ENCODE peak calls at places on chromosomes 11 and 22, in nine cellular contexts. L is mesenchymal stem cell; V is brain microvascular endothelial cell; X is CD4-positive, CD25-positive, alpha-beta regulatory T cell; P is hepatocyte; Z is body of pancreas; Q is thoracic aorta; O is Karpas-422; A is epithelial cell of prostate. D is an unnamed sample.

GRCh38 chr11:133011604-133012003 is 520.7 kb downstream of the OPCML start:
- DNase-seq in Q (no peak), P (peak; percentile 21), O (no peak), V (no peak), L (no peak), Z (no peak), X (no peak), A (no peak), D (no peak)

GRCh38 chr22:49047461-49047860 is 780.2 kb downstream of the BRD1 start:
- DNase-seq in X (no peak), Z (no peak), P (no peak), O (no peak), V (peak; percentile 56), L (no peak), Q (no peak), A (no peak), D (no peak)

GRCh38 chr11:35321532-35322320 is 97.6 kb downstream of the SLC1A2 start:
- DNase-seq in O (no peak), V (no peak), X (no peak), Q (no peak), L (no peak), Z (peak; percentile 77), P (no peak), A (no peak), D (peak; percentile 51)

GRCh38 chr11:77184136-77184860 is 56.3 kb downstream of the MYO7A start:
- DNase-seq in A (no peak), X (no peak), V (no peak), P (no peak), L (no peak), Z (no peak), Q (no peak), O (no peak), D (no peak)

GRCh38 chr22:26927841-26928240 is 270.5 kb downstream of the MIAT start:
- DNase-seq in Q (no peak), Z (no peak), P (no peak), X (no peak), V (no peak), A (no peak), O (no peak), L (no peak), D (no peak)

GRCh38 chr22:41285441-41285819 is 557 bp downstream of the RANGAP1 start:
- DNase-seq in A (peak; percentile 80), Q (peak; percentile 33), Z (peak; percentile 74), O (peak; percentile 72), L (peak; percentile 97), V (peak; percentile 92), X (peak; percentile 78), P (peak; percentile 92), D (peak; percentile 59)

GRCh38 chr11:86069408-86070086 is 663 bp upstream of the PICALM start:
- DNase-seq in X (no peak), V (peak; percentile 94), Q (peak; percentile 45), P (peak; percentile 73), A (peak; percentile 81), O (peak; percentile 82), L (peak; percentile 95), Z (peak; percentile 65), D (peak; percentile 79)

GRCh38 chr11:28581286-28582242 is 473.4 kb downstream of the METTL15 start:
- DNase-seq in O (no peak), L (peak; percentile 43), X (no peak), V (peak; percentile 42), Q (no peak), A (no peak), P (no peak), Z (no peak), D (peak; percentile 78)

GRCh38 chr11:12657336-12657735 is 16.9 kb upstream of the TEAD1 start:
- DNase-seq in X (no peak), O (no peak), Q (no peak), A (no peak), P (no peak), Z (no peak), V (no peak), L (no peak), D (no peak)

GRCh38 chr11:27215471-27216267 is 147.3 kb downstream of the CCDC34 start:
- DNase-seq in V (no peak), O (no peak), A (no peak), Q (no peak), X (no peak), P (no peak), L (no peak), Z (peak; percentile 30), D (no peak)

GRCh38 chr11:119337581-119338317 is 2.9 kb downstream of the C1QTNF5 start:
- DNase-seq in V (no peak), X (no peak), O (no peak), Z (no peak), A (no peak), Q (no peak), L (peak; percentile 96), P (peak; percentile 85), D (peak; percentile 54)

GRCh38 chr11:71153005-71153395 is 99.4 kb downstream of the SHANK2 start:
- DNase-seq in Z (peak; percentile 34), L (peak; percentile 71), X (no peak), Q (no peak), O (no peak), P (peak; percentile 64), V (no peak), A (peak; percentile 22), D (no peak)

DNA sequence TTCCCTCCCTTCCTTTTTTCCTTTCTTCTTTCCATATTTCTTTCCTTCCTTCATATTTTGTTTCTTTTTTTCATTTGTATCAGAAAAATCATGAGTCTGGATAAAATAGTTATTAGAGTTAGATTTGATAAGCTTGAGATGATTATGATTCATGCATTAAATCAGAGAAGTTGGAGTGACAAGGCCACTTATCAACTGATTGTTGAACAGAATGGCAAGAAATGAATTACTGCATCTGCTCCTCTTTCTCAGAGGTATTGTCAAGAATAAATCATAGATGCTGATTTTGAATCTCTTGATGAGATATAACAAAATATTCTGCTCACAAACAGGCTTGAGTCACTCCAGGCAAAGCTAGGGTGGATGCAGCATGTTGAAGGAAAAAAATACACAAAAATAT is 54.6 kb upstream of the ANO5 start:
- DNase-seq in L (no peak), X (no peak), V (no peak), O (no peak), Z (no peak), Q (no peak), P (no peak), A (no peak), D (no peak)
- H3K27ac ChIP-seq in L (no peak overlapping the region), X (no peak overlapping the region), V (no peak overlapping the region), O (no peak overlapping the region), Z (no peak overlapping the region), Q (no peak overlapping the region), P (no peak overlapping the region), A (no peak overlapping the region), D (no peak overlapping the region)

GRCh38 chr22:40199852-40200251 is 22.1 kb downstream of the TNRC6B start:
- DNase-seq in P (no peak), Z (no peak), X (no peak), V (no peak), O (no peak), A (no peak), Q (no peak), L (no peak), D (no peak)

GRCh38 chr22:40194656-40195055 is 16.9 kb downstream of the TNRC6B start:
- DNase-seq in Q (no peak), P (no peak), O (no peak), V (no peak), L (no peak), Z (no peak), A (no peak), X (no peak), D (no peak)

GRCh38 chr22:40199223-40199622 is 21.5 kb downstream of the TNRC6B start:
- DNase-seq in Q (no peak), V (no peak), X (no peak), Z (no peak), L (no peak), P (no peak), O (no peak), A (no peak), D (no peak)

GRCh38 chr22:40193429-40194421 is 16.0 kb downstream of the TNRC6B start:
- DNase-seq in A (no peak), X (no peak), L (peak; percentile 62), Z (no peak), V (no peak), O (peak; percentile 57), Q (no peak), P (peak; percentile 60), D (no peak)

DNA sequence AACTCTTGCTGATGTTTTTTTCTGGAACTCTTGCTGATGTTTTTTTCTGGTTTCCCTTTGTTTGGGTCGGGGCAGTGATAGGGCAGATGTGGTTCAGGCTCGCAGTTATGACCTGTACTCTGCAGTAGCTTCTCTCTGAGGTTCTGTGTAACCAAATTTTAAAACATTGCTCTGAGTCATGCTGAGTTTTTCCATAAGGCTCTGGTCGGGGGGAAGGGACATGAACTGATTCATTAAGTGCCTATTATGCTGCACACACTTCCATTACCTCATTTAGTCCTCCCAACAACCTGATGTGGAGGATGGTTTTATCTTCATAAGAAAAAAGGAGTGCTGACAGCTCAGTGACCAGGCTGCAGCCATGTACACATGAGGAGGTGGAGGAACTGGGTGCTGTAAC is 18.9 kb downstream of the TNRC6B start:
- DNase-seq in X (no peak), P (peak; percentile 47), L (peak; percentile 97), O (peak; percentile 58), Q (no peak), Z (no peak), V (peak; percentile 90), A (peak; percentile 58), D (no peak)
- H3K27ac ChIP-seq in X (no peak overlapping the region), P (peak overlapping the region; percentile 35), L (peak overlapping the region; percentile 51), O (peak overlapping the region; percentile 27), Q (no peak overlapping the region), Z (peak overlapping the region; percentile 9), V (peak overlapping the region; percentile 32), A (peak overlapping the region; percentile 40), D (no peak overlapping the region)

DNA sequence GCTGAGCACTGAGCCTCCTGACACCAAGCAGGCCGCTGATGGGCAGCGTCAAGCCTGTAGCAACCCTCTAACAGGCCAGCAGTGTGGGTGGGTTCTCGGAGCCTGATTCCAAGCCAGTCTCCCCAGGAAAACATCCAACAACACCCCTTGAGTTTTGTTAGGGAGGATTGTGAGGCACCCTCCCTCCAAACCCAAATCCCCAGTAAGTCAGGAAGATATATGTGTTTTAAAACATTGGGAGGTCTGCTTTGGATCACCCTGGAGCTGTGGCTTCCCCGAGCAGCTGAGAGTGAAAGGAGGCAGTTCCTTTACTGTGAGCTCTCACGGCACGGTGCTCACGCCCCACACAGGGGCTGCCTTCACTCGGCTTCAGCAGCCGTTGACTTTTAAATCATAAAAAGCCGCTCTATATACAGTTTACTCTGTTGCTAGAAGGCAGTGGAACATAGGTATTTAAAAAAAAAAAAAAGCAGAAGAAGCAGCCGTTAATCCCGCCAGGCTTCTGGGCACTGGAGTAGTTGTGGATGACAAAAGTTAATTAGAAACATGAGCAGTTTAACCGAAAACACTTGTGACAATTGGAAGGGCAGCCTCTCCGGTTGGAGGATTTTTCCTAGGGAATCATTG is 218.6 kb downstream of the NAV2 start:
- DNase-seq in L (peak; percentile 86), V (no peak), X (no peak), P (peak; percentile 74), A (no peak), Q (no peak), O (no peak), Z (no peak), D (no peak)
- H3K27ac ChIP-seq in L (no peak overlapping the region), V (no peak overlapping the region), X (no peak overlapping the region), P (peak overlapping the region; percentile 50), A (no peak overlapping the region), Q (peak overlapping the region; percentile 39), O (no peak overlapping the region), Z (no peak overlapping the region), D (no peak overlapping the region)

DNA sequence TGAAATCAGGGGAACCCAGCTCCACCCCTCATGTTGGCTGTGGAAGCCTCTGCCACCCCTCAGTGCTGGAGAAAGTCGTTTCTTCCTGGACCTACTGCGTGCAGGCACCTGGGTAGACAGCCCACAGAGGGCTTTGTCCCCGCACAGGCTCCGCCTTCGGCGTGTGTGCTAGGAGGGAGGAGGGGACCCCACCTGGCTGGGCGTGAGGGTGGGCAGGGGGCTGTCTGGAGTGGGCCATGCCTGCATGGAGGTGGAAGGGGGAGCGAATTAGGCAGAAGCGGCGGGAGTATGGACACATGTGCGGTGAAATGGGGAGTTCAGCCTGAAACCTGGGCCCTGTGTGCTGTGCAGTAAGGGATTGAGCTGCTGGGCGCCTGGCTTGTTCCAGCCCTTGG is 49.3 kb downstream of the FBLN1 start:
- DNase-seq in V (no peak), X (no peak), Q (no peak), Z (no peak), L (no peak), P (no peak), O (no peak), A (no peak), D (peak; percentile 11)
- H3K27ac ChIP-seq in V (no peak overlapping the region), X (no peak overlapping the region), Q (peak overlapping the region; percentile 94), Z (peak overlapping the region; percentile 38), L (peak overlapping the region; percentile 55), P (peak overlapping the region; percentile 87), O (no peak overlapping the region), A (no peak overlapping the region), D (no peak overlapping the region)

D was measured in SJCRH30.